ENCODE peak calls at places on chromosomes 5 and 9, in six cellular contexts. I is activated naive CD4-positive, alpha-beta T cell treated with Interleukin-2 at 50 U/mL for 16 hours; F is dorsolateral prefrontal cortex; A is left kidney; E is CD4-positive, alpha-beta T cell; N is stimulated activated CD4-positive, alpha-beta T cell treated with anti-CD3 and anti-CD28 coated beads, Interleukin-12 subunit alpha, Interleukin-12 subunit beta, amount 100 ng/mL, for 24 hours. M is an unnamed sample.

GRCh38 chr9:126844085-126844484 is 16.4 kb upstream of the ZBTB34 start:
- DNase-seq in F (no peak), A (no peak), E (no peak), I (no peak), N (no peak), M (no peak)

GRCh38 chr5:10503321-10503720 is 60.5 kb upstream of the ANKRD33B start:
- DNase-seq in A (no peak), N (no peak), F (no peak), I (no peak), E (no peak), M (no peak)

GRCh38 chr5:128574041-128574440 is 36.0 kb upstream of the FBN2 start:
- DNase-seq in I (no peak), A (no peak), F (no peak), E (no peak), N (no peak), M (no peak)

GRCh38 chr5:175652741-175653663 is 4.9 kb upstream of the HRH2 start:
- DNase-seq in F (no peak), I (peak; percentile 85), A (no peak), E (peak; percentile 71), N (peak; percentile 53), M (peak; percentile 70)

GRCh38 chr5:176803027-176803942 is 7.1 kb upstream of the UNC5A start:
- DNase-seq in N (no peak), E (no peak), F (no peak), A (peak; percentile 39), I (no peak), M (no peak)

GRCh38 chr5:173581408-173582197 is 34.8 kb downstream of the BOD1 start:
- DNase-seq in F (no peak), A (peak; percentile 67), I (peak; percentile 25), E (no peak), N (no peak), M (peak; percentile 24)

GRCh38 chr9:103942171-103942570 is 151.9 kb upstream of the SMC2 start:
- DNase-seq in N (no peak), A (no peak), I (no peak), F (no peak), E (no peak), M (no peak)

GRCh38 chr5:140734354-140734753 is 34.1 kb downstream of the ZMAT2 start:
- DNase-seq in E (no peak), F (no peak), I (no peak), N (no peak), A (peak; percentile 7), M (no peak)

GRCh38 chr5:56815657-56816545 is 552 bp downstream of the MAP3K1 start:
- DNase-seq in A (peak; percentile 65), I (peak; percentile 56), E (peak; percentile 31), N (no peak), F (no peak), M (peak; percentile 62)

GRCh38 chr5:126357585-126358342 is 65.4 kb upstream of the GRAMD2B start:
- DNase-seq in N (no peak), I (no peak), F (no peak), A (no peak), E (no peak), M (no peak)

GRCh38 chr9:136011703-136012496 is 50.7 kb upstream of the UBAC1 start:
- DNase-seq in N (no peak), E (peak; percentile 2), F (no peak), I (no peak), A (peak; percentile 72), M (no peak)

M was measured in NK-92 treated with Interleukin-12 subunit alpha and Interleukin-12 subunit beta, amount 100 ng/mL, for 24 hours.